ENCODE peak calls at places on chromosome 20, in five cellular contexts. I, L, N, B and X are unnamed samples.

GRCh38 chr20:20492521-20493334 is 124.8 kb downstream of the INSM1 start:
- DNase-seq in I (peak; percentile 22), L (no peak), N (no peak), B (no peak), X (peak; percentile 71)

GRCh38 chr20:1800180-1800579 is 95.0 kb upstream of the SIRPA start:
- DNase-seq in I (no peak), L (no peak), N (no peak), B (no peak), X (no peak)

GRCh38 chr20:63698739-63699465 is 2.5 kb downstream of the TNFRSF6B start:
- DNase-seq in I (peak; percentile 84), L (peak; percentile 94), N (peak; percentile 70), B (peak; percentile 86), X (peak; percentile 7)

GRCh38 chr20:8018928-8019177 is 708 bp downstream of the TMX4 start:
- DNase-seq in I (peak; percentile 49), L (no peak), N (no peak), B (no peak), X (no peak)

GRCh38 chr20:16147221-16147620 is 426.0 kb downstream of the KIF16B start:
- DNase-seq in I (no peak), L (no peak), N (no peak), B (no peak), X (no peak)

GRCh38 chr20:37651932-37652331 is 41.9 kb upstream of the CTNNBL1 start:
- DNase-seq in I (peak; percentile 59), L (no peak), N (no peak), B (no peak), X (peak; percentile 38)

GRCh38 chr20:34110025-34111013 is 1.7 kb downstream of the EIF2S2 start:
- DNase-seq in I (peak; percentile 30), L (no peak), N (no peak), B (no peak), X (no peak)

GRCh38 chr20:37475258-37475657 is 45.8 kb upstream of the NNAT start:
- DNase-seq in I (no peak), L (no peak), N (no peak), B (no peak), X (no peak)

GRCh38 chr20:47699804-47700203 is 85.5 kb downstream of the SULF2 start:
- DNase-seq in I (no peak), L (no peak), N (no peak), B (no peak), X (no peak)

GRCh38 chr20:10524643-10525042 is 89.5 kb downstream of the SLX4IP start:
- DNase-seq in I (no peak), L (no peak), N (no peak), B (peak; percentile 61), X (no peak)

GRCh38 chr20:48266571-48266970 is 481.3 kb upstream of the SULF2 start:
- DNase-seq in I (no peak), L (no peak), N (no peak), B (no peak), X (no peak)

GRCh38 chr20:34943808-34944568 is 11.6 kb downstream of the GSS start:
- DNase-seq in I (no peak), L (no peak), N (no peak), B (no peak), X (no peak)

GRCh38 chr20:22394583-22394982 is 189.8 kb downstream of the FOXA2 start:
- DNase-seq in I (no peak), L (no peak), N (no peak), B (no peak), X (no peak)

GRCh38 chr20:44601801-44602204 is 19.4 kb downstream of the PKIG start:
- DNase-seq in I (peak; percentile 85), L (peak; percentile 88), N (peak; percentile 61), B (no peak), X (peak; percentile 39)

GRCh38 chr20:11796041-11796440 is 121.7 kb upstream of the BTBD3 start:
- DNase-seq in I (peak; percentile 40), L (no peak), N (no peak), B (no peak), X (no peak)

GRCh38 chr20:52601295-52601971 is 370.7 kb upstream of the TSHZ2 start:
- DNase-seq in I (no peak), L (no peak), N (no peak), B (no peak), X (peak; percentile 10)

GRCh38 chr20:50242178-50242514 is 51.5 kb downstream of the CEBPB start:
- DNase-seq in I (no peak), L (no peak), N (no peak), B (no peak), X (no peak)
- H3K27ac ChIP-seq in I (no peak overlapping the region), L (no peak overlapping the region), N (no peak overlapping the region), B (no peak overlapping the region), X (peak overlapping the region; percentile 85)

DNA sequence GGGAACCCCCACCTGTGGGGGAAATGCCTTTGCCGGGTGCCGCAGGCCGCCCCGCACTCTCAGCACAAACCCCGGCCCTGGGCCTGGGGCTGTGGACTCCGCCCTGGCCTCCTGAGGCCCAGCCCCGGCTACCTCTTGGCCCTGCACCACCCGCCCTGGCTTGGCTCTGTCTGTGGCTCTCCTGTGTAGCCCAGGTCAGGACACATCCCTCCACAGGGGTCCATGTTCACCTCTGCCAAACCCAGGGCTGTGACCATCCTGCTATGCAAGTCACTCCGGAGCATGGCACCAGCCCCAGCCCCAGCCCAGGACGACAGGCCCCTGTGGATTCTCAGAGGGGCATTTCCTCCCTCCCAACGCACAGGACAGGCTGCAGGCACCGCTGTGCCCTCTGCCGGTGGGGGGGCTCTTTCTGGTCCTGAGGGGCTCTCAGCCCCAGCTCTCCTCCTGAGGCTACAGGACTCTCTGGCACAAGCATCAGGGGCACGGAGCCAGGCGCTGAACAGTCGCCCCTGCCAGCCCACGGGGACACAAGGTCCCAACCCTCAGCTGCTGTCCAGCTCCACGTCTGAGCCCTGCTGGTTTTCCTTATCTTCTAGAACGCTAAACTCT is 45.7 kb downstream of the TAF4 start:
- DNase-seq in I (no peak), L (peak; percentile 71), N (no peak), B (no peak), X (no peak)
- H3K27ac ChIP-seq in I (no peak overlapping the region), L (no peak overlapping the region), N (no peak overlapping the region), B (no peak overlapping the region), X (peak overlapping the region; percentile 43)

GRCh38 chr20:17837179-17837578 is 131.4 kb downstream of the SNX5 start:
- DNase-seq in I (no peak), L (no peak), N (no peak), B (no peak), X (no peak)
- H3K27ac ChIP-seq in I (no peak overlapping the region), L (no peak overlapping the region), N (peak overlapping the region; percentile 95), B (no peak overlapping the region), X (no peak overlapping the region)

GRCh38 chr20:57556980-57557274 is 4.0 kb upstream of the PCK1 start:
- DNase-seq in I (no peak), L (no peak), N (no peak), B (no peak), X (no peak)
- H3K27ac ChIP-seq in I (no peak overlapping the region), L (no peak overlapping the region), N (no peak overlapping the region), B (no peak overlapping the region), X (no peak overlapping the region)

DNA sequence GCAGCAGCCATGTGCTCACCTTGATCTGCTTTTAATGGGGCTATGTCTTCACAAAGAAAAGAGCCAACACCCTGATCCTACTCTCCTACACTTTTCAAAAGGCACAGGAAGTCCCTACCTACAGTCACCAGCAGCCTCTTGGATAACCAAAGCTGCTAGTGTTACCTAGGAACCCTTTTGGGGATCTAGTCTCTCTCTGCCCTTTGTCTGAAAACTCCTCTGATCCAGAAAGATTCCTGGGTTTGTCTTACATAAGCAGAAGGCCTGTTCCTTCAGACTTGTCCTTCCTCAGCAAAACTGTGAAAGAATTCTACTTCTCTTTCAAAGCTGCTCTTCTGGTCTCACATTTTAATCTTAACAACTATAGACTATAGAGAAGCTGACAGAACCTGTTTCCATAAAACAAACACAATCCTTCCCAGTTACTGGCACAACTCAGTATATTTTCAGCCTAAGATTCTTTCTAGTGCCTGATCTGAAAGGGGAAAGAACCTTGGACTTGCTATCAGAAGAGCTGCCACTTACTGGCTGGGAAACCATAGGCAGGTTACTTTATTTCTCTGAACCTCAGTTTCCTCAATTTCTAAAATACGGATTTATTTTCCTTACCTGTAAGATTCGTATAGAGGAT is 2.9 kb downstream of the PLAGL2 start:
- DNase-seq in I (no peak), L (no peak), N (no peak), B (no peak), X (no peak)
- H3K27ac ChIP-seq in I (peak overlapping the region; percentile 99), L (no peak overlapping the region), N (peak overlapping the region; percentile 31), B (no peak overlapping the region), X (peak overlapping the region; percentile 92)

GRCh38 chr20:3874194-3874824 is 14.9 kb upstream of the PANK2 start:
- DNase-seq in I (peak; percentile 59), L (no peak), N (no peak), B (no peak), X (no peak)
- H3K27ac ChIP-seq in I (no peak overlapping the region), L (no peak overlapping the region), N (no peak overlapping the region), B (no peak overlapping the region), X (no peak overlapping the region)

GRCh38 chr20:42873259-42873658 is 316.4 kb downstream of the PTPRT start:
- DNase-seq in I (no peak), L (no peak), N (no peak), B (no peak), X (no peak)

DNA sequence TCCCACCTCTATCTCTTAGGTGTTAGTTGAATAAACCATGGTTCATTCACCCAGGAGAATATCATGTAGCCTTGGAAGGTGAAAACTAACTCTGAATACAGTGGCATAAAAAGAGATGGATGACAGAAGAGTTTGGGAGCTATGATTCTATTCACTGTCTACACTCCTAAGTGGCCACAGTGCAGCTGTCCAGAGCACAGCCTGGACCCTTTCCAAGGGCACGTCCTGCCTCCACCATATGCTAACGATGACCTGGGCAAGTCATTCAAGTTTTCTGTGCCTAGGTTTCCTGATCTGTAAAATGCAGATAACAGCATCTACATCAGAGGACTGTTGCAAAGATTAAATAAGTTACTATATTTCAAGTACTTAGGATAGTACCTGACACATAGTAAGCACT is 314.1 kb downstream of the PTPRT start:
- DNase-seq in I (no peak), L (no peak), N (no peak), B (no peak), X (no peak)
- H3K27ac ChIP-seq in I (no peak overlapping the region), L (no peak overlapping the region), N (no peak overlapping the region), B (no peak overlapping the region), X (no peak overlapping the region)